ENCODE peak calls at places on chromosomes 1 and 21, in ten cellular contexts. Q, B, W, Z, P, O, Y, H, F and T are unnamed samples.

GRCh38 chr1:226123591-226124471 is 61.3 kb downstream of the H3-3A start:
- DNase-seq in F (no peak), H (no peak), Q (no peak), O (peak; percentile 45), Y (no peak), Z (no peak), W (no peak), P (no peak), B (no peak), T (no peak)

GRCh38 chr1:161020573-161021167 is at the start of gene F11R:
- DNase-seq in P (no peak), W (no peak), O (no peak), Z (peak; percentile 63), F (peak; percentile 79), Q (no peak), Y (no peak), H (no peak), B (no peak), T (peak; percentile 35)

GRCh38 chr1:115275216-115275615 is 62.8 kb downstream of the NGF start:
- DNase-seq in Y (no peak), O (no peak), P (no peak), F (peak; percentile 32), Q (no peak), W (no peak), H (no peak), B (no peak), Z (no peak), T (no peak)

GRCh38 chr1:50251592-50252165 is 143.0 kb downstream of the ELAVL4 start:
- DNase-seq in B (no peak), Z (peak; percentile 23), F (peak; percentile 31), O (no peak), P (no peak), Y (no peak), Q (no peak), H (no peak), W (no peak), T (no peak)

GRCh38 chr1:5897281-5897680 is 94.9 kb downstream of the NPHP4 start:
- DNase-seq in Q (no peak), W (no peak), B (no peak), P (no peak), F (no peak), O (no peak), Y (no peak), Z (no peak), H (no peak), T (no peak)

GRCh38 chr1:245946905-245947304 is 560.2 kb downstream of the SMYD3 start:
- DNase-seq in W (no peak), F (no peak), B (no peak), Z (no peak), Y (no peak), P (peak; percentile 40), Q (no peak), O (no peak), H (no peak), T (no peak)

GRCh38 chr1:172818841-172819527 is 160.1 kb downstream of the FASLG start:
- DNase-seq in Y (peak; percentile 45), H (no peak), F (peak; percentile 82), Z (no peak), W (no peak), Q (no peak), O (no peak), B (no peak), P (no peak), T (no peak)

GRCh38 chr21:30818837-30819236 is 5.8 kb upstream of the KRTAP8-1 start:
- DNase-seq in B (no peak), Z (no peak), Y (no peak), O (no peak), F (no peak), Q (no peak), P (no peak), H (no peak), W (no peak), T (no peak)

GRCh38 chr1:150150511-150151021 is 850 bp downstream of the PLEKHO1 start:
- DNase-seq in F (peak; percentile 55), Y (peak; percentile 42), O (no peak), W (no peak), Q (peak; percentile 40), H (no peak), B (no peak), Z (peak; percentile 56), P (no peak), T (no peak)

GRCh38 chr1:167221804-167222610 is 1.3 kb downstream of the POU2F1 start:
- DNase-seq in O (peak; percentile 57), Y (peak; percentile 73), P (peak; percentile 68), Q (peak; percentile 59), B (peak; percentile 9), F (peak; percentile 75), W (peak; percentile 69), Z (peak; percentile 60), H (peak; percentile 69), T (no peak)
- TF ChIP-seq CTCF in O (peak; percentile 22), Y (no peak), P (no peak), Q (no peak), B (no peak), F (no peak), W (no peak), Z (no peak), H (no peak), T (no peak)

DNA sequence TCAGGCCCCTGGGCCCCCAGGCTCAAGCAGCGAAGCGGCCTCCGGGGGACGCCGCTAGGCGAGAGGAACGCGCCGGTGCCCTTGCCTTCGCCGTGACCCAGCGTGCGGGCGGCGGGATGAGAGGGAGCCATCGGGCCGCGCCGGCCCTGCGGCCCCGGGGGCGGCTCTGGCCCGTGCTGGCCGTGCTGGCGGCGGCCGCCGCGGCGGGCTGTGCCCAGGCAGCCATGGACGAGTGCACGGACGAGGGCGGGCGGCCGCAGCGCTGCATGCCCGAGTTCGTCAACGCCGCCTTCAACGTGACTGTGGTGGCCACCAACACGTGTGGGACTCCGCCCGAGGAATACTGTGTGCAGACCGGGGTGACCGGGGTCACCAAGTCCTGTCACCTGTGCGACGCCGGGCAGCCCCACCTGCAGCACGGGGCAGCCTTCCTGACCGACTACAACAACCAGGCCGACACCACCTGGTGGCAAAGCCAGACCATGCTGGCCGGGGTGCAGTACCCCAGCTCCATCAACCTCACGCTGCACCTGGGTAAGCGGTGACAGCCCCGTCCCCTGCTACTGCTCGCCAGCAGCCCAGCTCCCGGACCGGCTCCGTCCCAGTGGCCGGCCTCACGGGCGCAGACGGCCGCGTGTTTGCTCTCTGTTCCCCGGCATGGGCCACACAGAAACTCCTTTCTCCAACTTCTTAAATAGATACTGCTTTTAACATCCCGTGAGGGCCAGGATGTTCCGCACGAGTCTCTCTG is 556 bp downstream of the LAMC1 start:
- DNase-seq in P (peak; percentile 42), Z (peak; percentile 64), W (no peak), O (peak; percentile 43), F (peak; percentile 74), H (peak; percentile 52), Q (peak; percentile 65), B (no peak), Y (peak; percentile 67), T (no peak)
- TF ChIP-seq CTCF in P (peak; percentile 49), Z (peak; percentile 31), W (peak; percentile 78), O (peak; percentile 71), F (peak; percentile 34), H (peak; percentile 61), Q (peak; percentile 65), B (peak; percentile 64), Y (no peak), T (peak; percentile 18)

DNA sequence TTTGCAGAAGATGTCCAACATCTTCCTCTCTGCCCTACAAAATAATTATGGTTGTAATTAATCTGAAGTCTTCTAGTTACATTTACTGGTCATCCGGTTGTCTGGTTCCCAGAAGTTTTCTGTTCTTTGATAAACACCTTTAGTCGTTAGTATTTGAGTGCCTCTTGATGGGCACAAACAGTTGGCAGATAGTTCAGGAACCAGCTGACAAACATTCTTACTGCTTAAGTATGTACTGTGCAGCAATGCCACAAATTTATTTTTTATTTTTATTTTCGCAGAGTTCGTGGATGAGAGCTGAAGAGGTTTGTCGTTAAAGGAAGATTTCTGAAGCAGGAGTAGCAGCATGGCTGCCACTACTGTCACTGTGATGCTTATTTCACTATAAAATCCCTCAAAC is 84.7 kb downstream of the RABGAP1L start:
- DNase-seq in Q (no peak), W (no peak), Z (no peak), O (no peak), B (no peak), P (no peak), F (no peak), Y (no peak), H (no peak), T (no peak)
- TF ChIP-seq CTCF in Q (no peak), W (no peak), Z (no peak), O (no peak), B (no peak), P (no peak), F (no peak), Y (no peak), H (no peak), T (no peak)

DNA sequence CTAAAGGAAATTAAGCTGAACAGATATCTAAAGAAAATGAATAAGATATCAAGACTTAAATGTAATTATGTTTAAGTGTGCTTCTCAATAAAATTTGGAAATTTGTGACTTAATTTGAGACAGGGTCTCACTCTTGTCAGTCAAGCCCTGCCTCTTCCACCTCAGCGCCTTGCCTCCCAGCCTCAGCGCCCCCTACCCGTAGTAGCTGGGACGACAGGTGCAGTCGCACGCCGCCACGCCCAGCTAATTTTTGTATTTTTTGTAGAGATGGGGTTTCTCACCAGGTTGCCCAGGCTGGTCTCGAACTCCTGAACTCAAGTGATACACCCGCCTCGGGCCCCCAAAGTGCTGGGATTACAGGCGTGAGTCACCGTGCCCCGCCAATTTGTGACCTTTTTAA is 117.0 kb downstream of the CLEC20A start:
- DNase-seq in Y (no peak), Q (no peak), F (no peak), O (no peak), H (no peak), W (no peak), Z (peak; percentile 54), B (no peak), P (no peak), T (no peak)
- TF ChIP-seq CTCF in Y (no peak), Q (no peak), F (no peak), O (peak; percentile 61), H (no peak), W (peak; percentile 56), Z (peak; percentile 73), B (peak; percentile 26), P (no peak), T (no peak)

GRCh38 chr1:235199441-235199840 is 38.4 kb upstream of the RBM34 start:
- DNase-seq in Q (no peak), Y (no peak), P (peak; percentile 55), F (no peak), O (peak; percentile 7), H (no peak), B (no peak), Z (no peak), W (peak; percentile 47), T (no peak)
- TF ChIP-seq CTCF in Q (peak; percentile 40), Y (no peak), P (peak; percentile 53), F (no peak), O (peak; percentile 38), H (no peak), B (peak; percentile 25), Z (peak; percentile 13), W (peak; percentile 59), T (peak; percentile 45)

DNA sequence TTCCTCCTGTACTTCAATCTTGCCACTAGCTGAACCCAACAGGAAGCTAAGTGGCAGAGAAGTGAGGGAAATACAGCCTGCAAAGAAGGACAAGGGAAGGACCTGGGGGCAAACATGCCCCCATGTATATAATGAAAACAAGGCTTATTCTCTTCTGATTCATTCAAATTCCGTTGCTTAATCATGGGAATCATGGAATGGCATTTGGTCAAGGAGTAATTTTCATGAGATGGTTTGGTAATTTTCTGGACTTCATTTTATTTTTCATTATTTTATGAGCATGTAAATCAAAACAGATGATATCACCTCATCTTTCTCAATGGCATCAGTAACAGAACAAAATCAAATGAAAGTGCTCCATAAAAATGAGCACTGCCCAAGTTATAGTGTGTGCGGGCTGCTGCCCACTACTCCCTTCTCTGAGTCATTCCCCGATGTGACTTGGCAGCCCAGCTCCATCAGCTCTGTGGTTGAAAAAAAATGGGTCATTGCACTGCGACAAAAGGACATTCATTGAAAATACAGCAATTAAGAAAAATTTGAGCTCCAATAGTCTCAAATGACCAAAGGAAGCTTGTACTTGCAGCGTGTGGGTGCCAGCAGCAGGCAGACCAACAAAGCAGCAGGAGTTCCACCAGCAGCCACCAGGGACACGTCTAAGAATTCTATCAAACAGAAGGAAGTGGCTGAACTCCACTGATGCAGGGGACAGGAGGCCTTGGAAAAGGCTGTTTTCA is 84.3 kb upstream of the VAV3 start:
- DNase-seq in H (peak; percentile 19), W (peak; percentile 32), B (no peak), Y (no peak), F (peak; percentile 64), P (peak; percentile 38), O (peak; percentile 8), Z (peak; percentile 25), Q (peak; percentile 41), T (no peak)
- TF ChIP-seq CTCF in H (peak; percentile 57), W (peak; percentile 77), B (peak; percentile 13), Y (peak; percentile 17), F (peak; percentile 49), P (peak; percentile 48), O (peak; percentile 66), Z (peak; percentile 49), Q (peak; percentile 57), T (no peak)